ENCODE peak calls at places on chromosomes 12 and 14, in four cellular contexts. One of them, this sample, is unnamed.

GRCh38 chr12:105882404-105882803 is 256.4 kb downstream of the NUAK1 start:
- DNase-seq in K562: no peak
- DNase-seq in H1: no peak
- DNase-seq in A549: no peak
- DNase-seq in this sample: no peak

GRCh38 chr12:31868980-31869379 is 90.2 kb upstream of the RESF1 start:
- DNase-seq in K562: no peak
- DNase-seq in A549: peak
- DNase-seq in H1: no peak
- DNase-seq in this sample: no peak

GRCh38 chr12:48000878-48001321 is 3.4 kb downstream of the COL2A1 start:
- DNase-seq in H1: no peak
- DNase-seq in A549: peak
- DNase-seq in K562: no peak
- DNase-seq in this sample: no peak

GRCh38 chr14:56759633-56760032 is 50.6 kb downstream of the OTX2 start:
- DNase-seq in A549: no peak
- DNase-seq in K562: no peak
- DNase-seq in H1: no peak
- DNase-seq in this sample: no peak

GRCh38 chr12:6612247-6612646 is 5.1 kb upstream of the CHD4 start:
- DNase-seq in K562: no peak
- DNase-seq in A549: no peak
- DNase-seq in H1: no peak
- DNase-seq in this sample: no peak

GRCh38 chr12:78406213-78406612 is 458.4 kb upstream of the SYT1 start:
- DNase-seq in A549: no peak
- DNase-seq in K562: no peak
- DNase-seq in H1: no peak
- DNase-seq in this sample: no peak

GRCh38 chr14:74548881-74549280 is 55.3 kb downstream of the ISCA2 start:
- DNase-seq in K562: no peak
- DNase-seq in A549: no peak
- DNase-seq in H1: no peak
- DNase-seq in this sample: no peak

GRCh38 chr12:3106564-3106963 is 29.4 kb downstream of the TSPAN9 start:
- DNase-seq in K562: no peak
- DNase-seq in H1: no peak
- DNase-seq in A549: no peak
- DNase-seq in this sample: no peak

GRCh38 chr14:36420288-36420687 is 99.7 kb downstream of the NKX2-1 start:
- DNase-seq in K562: no peak
- DNase-seq in H1: no peak
- DNase-seq in A549: no peak
- DNase-seq in this sample: no peak

GRCh38 chr12:68440068-68440581 is 108.0 kb upstream of the MDM1 start:
- DNase-seq in H1: no peak
- DNase-seq in A549: no peak
- DNase-seq in K562: no peak
- DNase-seq in this sample: no peak

GRCh38 chr12:67222302-67222701 is 46.9 kb upstream of the CAND1 start:
- DNase-seq in K562: no peak
- DNase-seq in A549: peak
- DNase-seq in H1: no peak
- DNase-seq in this sample: no peak

GRCh38 chr12:113846275-113846674 is 119.8 kb downstream of the RBM19 start:
- DNase-seq in H1: no peak
- DNase-seq in K562: no peak
- DNase-seq in A549: no peak
- DNase-seq in this sample: no peak

GRCh38 chr12:6452908-6453630 is 1.2 kb downstream of the TAPBPL start:
- DNase-seq in K562: no peak
- DNase-seq in H1: no peak
- DNase-seq in A549: no peak
- DNase-seq in this sample: no peak

GRCh38 chr12:41205070-41205715 is 17.1 kb downstream of the PDZRN4 start:
- DNase-seq in K562: no peak
- DNase-seq in A549: no peak
- DNase-seq in H1: no peak
- DNase-seq in this sample: no peak

GRCh38 chr12:48001426-48002178 is 2.7 kb downstream of the COL2A1 start:
- DNase-seq in A549: no peak
- DNase-seq in K562: peak
- DNase-seq in H1: no peak
- DNase-seq in this sample: no peak

GRCh38 chr14:31945701-31946100 is 131.4 kb upstream of the ARHGAP5 start:
- DNase-seq in A549: no peak
- DNase-seq in K562: no peak
- DNase-seq in H1: no peak
- DNase-seq in this sample: no peak

GRCh38 chr12:130086248-130086647 is 76.0 kb upstream of the FZD10 start:
- DNase-seq in H1: no peak
- DNase-seq in K562: no peak
- DNase-seq in A549: no peak
- DNase-seq in this sample: no peak

GRCh38 chr14:76922599-76922998 is 96.4 kb downstream of the LRRC74A start:
- DNase-seq in H1: no peak
- DNase-seq in K562: no peak
- DNase-seq in A549: no peak
- DNase-seq in this sample: no peak

GRCh38 chr12:117060236-117060926 is 38.8 kb downstream of the TESC start:
- DNase-seq in K562: peak
- DNase-seq in H1: no peak
- DNase-seq in A549: no peak
- DNase-seq in this sample: no peak

GRCh38 chr12:132565365-132565764 is 45.0 kb downstream of the LRCOL1 start:
- DNase-seq in A549: no peak
- DNase-seq in H1: no peak
- DNase-seq in K562: no peak
- DNase-seq in this sample: no peak

GRCh38 chr12:85280984-85281946 is 1.2 kb downstream of the ALX1 start:
- DNase-seq in K562: no peak
- DNase-seq in H1: no peak
- DNase-seq in A549: no peak
- DNase-seq in this sample: no peak

GRCh38 chr12:86290615-86291014 is 34.4 kb upstream of the MGAT4C start:
- DNase-seq in A549: no peak
- DNase-seq in H1: no peak
- DNase-seq in K562: no peak
- DNase-seq in this sample: no peak

GRCh38 chr14:100673085-100673806 is 53.4 kb upstream of the DLK1 start:
- DNase-seq in K562: no peak
- DNase-seq in A549: no peak
- DNase-seq in H1: peak
- DNase-seq in this sample: peak

DNA sequence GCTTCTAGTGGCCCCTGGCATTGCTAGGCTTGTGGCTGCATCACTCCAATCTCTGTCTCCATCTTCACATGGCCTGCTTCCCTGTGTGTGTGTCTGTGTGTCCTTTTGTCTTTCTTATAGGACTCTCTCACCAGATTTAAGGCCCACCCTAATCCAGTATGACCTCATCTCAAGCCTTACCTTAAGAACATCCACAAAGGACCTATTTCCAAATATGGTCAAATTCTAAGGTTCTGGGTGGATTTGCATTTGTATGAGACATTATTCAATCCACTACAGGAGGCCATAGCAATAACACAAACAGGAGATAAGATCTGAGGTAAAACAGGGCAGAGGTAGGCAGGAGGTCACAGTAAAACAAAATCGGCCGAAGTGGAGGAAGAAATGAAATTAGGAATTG is 375.9 kb downstream of the BTG1 start:
- DNase-seq in H1: no peak
- DNase-seq in A549: peak
- DNase-seq in K562: no peak
- DNase-seq in this sample: no peak
- TF ChIP-seq MAFK in H1: no peak
- TF ChIP-seq MAFK in A549: no peak
- TF ChIP-seq MAFK in K562: no peak
- TF ChIP-seq MAFK in this sample: no peak

GRCh38 chr14:69827560-69827959 is 30.5 kb upstream of the SLC10A1 start:
- DNase-seq in H1: no peak
- DNase-seq in A549: no peak
- DNase-seq in K562: no peak
- DNase-seq in this sample: no peak

GRCh38 chr14:69828372-69828771 is 31.3 kb upstream of the SLC10A1 start:
- DNase-seq in H1: no peak
- DNase-seq in A549: no peak
- DNase-seq in K562: no peak
- DNase-seq in this sample: no peak

DNA sequence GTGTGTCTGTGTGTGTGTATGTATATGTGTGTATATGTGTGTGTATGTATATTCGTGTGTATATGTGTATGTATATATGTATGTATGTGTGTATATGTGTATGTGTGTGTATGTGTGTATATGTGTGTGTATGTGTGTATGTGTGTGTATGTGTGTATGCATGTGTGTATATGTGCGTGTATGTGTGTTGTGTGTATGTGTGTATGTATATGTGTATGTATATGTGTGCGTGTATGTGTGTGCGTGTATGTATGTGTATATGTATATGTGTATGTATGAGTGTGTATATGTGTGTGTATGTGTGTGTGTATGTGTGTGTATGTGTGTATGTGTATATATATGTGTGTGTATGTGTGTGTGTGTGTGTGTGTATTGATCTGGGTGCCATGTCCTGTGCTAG is 31.8 kb upstream of the SLC10A1 start:
- DNase-seq in K562: no peak
- DNase-seq in H1: no peak
- DNase-seq in A549: no peak
- DNase-seq in this sample: no peak
- TF ChIP-seq RNF2 in K562: no peak
- TF ChIP-seq RNF2 in H1: no peak
- TF ChIP-seq RNF2 in A549: no peak
- TF ChIP-seq RNF2 in this sample: no peak

DNA sequence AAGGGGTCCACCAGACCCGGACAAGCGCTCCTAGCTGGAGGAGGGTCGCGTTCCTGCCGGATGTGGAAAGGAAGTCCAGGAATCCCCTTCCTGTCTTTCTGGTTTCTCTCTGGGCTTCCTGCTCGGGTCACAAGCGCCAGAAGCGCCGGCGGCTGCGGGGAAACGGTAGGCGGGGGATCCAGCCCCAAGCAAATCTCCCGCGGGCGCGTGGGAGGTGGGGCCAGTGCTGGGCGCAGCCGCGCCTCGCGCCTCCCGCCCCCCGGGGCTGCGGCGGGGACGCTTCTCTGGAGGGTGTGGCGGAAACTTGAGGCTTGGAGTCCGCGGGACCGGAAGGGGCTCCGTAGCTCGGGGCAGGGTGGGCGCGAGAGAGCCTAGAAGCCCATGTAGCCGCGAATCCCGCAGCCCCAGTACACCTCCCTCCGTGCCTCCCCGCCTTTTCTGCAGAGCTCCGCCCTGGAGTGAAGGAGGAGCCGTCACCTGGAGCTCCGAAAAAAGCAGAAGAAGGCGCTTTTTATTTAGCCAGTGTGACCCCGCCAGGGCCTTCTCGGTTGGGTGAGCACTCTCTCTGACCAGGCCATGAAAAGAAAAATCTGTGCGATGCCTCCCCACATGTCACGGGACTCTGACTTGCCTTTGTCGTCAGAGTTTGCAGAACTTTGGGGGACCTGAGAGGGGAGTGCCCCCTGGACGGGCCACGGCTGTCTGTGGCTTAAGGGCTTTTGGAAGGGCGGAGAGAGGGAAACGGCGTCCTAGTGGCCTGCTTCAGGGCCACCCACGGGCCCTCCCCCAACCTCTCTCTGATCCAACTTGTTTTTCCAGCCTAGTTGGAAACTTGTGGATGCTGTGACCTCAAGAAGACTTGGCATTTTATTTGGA is 21.4 kb upstream of the CLEC2D start:
- DNase-seq in K562: peak
- DNase-seq in H1: peak
- DNase-seq in A549: peak
- DNase-seq in this sample: peak
- TF ChIP-seq POLR2A in K562: peak
- TF ChIP-seq POLR2A in H1: peak
- TF ChIP-seq POLR2A in A549: peak
- TF ChIP-seq POLR2A in this sample: peak

GRCh38 chr14:99166506-99166905 is 105.5 kb downstream of the BCL11B start:
- DNase-seq in K562: no peak
- DNase-seq in H1: no peak
- DNase-seq in A549: no peak
- DNase-seq in this sample: no peak
- TF ChIP-seq MAFK in K562: no peak
- TF ChIP-seq MAFK in H1: no peak
- TF ChIP-seq MAFK in A549: no peak
- TF ChIP-seq MAFK in this sample: no peak

GRCh38 chr12:110765144-110765543 is 22.5 kb upstream of the PPP1CC start:
- DNase-seq in H1: no peak
- DNase-seq in K562: no peak
- DNase-seq in A549: no peak
- DNase-seq in this sample: no peak
- TF ChIP-seq RNF2 in H1: no peak
- TF ChIP-seq RNF2 in K562: no peak
- TF ChIP-seq RNF2 in A549: no peak
- TF ChIP-seq RNF2 in this sample: no peak

This sample was measured in HepG2.